ENCODE peak calls at places on chromosomes 3 and 15, in four cellular contexts. J is IMR-90, U is neuronal stem cell, S is mesenchymal stem cell. Q is an unnamed sample.
A peak's percentile ranks its signal among the peaks of the same experiment; 100 is the strongest.

GRCh38 chr3:143974181-143974876 is 2.7 kb downstream of the DIPK2A start:
- DNase-seq in J (no peak), U (no peak), S (peak; percentile 18), Q (no peak)

GRCh38 chr3:120350431-120350941 is 1.3 kb upstream of the LRRC58 start:
- DNase-seq in S (peak; percentile 75), J (peak; percentile 84), U (no peak), Q (peak; percentile 18)

GRCh38 chr3:191139771-191140170 is 59.3 kb upstream of the OSTN start:
- DNase-seq in U (no peak), S (no peak), J (no peak), Q (no peak)

GRCh38 chr15:58462973-58463663 is 31.3 kb downstream of the LIPC start:
- DNase-seq in J (no peak), S (no peak), U (no peak), Q (no peak)

GRCh38 chr15:90878660-90879059 is 5.6 kb upstream of the FES start:
- DNase-seq in U (no peak), S (no peak), J (no peak), Q (no peak)

GRCh38 chr3:8622873-8623725 is 21.5 kb downstream of the SSUH2 start:
- DNase-seq in U (peak; percentile 72), S (peak; percentile 81), J (peak; percentile 70), Q (peak; percentile 83)

GRCh38 chr15:44489464-44489863 is 47.5 kb upstream of the EIF3J start:
- DNase-seq in S (peak; percentile 77), U (no peak), J (peak; percentile 94), Q (no peak)

GRCh38 chr3:141294848-141295247 is 63.2 kb downstream of the PXYLP1 start:
- DNase-seq in J (peak; percentile 88), U (no peak), S (peak; percentile 78), Q (peak; percentile 39)

GRCh38 chr3:23662079-23662617 is 143.6 kb upstream of the UBE2E1 start:
- DNase-seq in S (peak; percentile 93), U (no peak), J (peak; percentile 45), Q (no peak)

GRCh38 chr3:65107174-65107573 is 419.4 kb upstream of the ADAMTS9 start:
- DNase-seq in U (no peak), S (peak; percentile 51), J (no peak), Q (no peak)

GRCh38 chr3:128491071-128491899 is 1.7 kb downstream of the GATA2 start:
- DNase-seq in S (no peak), J (no peak), U (no peak), Q (no peak)

GRCh38 chr3:128854382-128854939 is 25.0 kb upstream of the ACAD9 start:
- DNase-seq in U (no peak), J (no peak), S (no peak), Q (no peak)

GRCh38 chr3:15181511-15181910 is 24.5 kb upstream of the CAPN7 start:
- DNase-seq in U (no peak), J (no peak), S (no peak), Q (no peak)

GRCh38 chr3:53162672-53163458 is 1.9 kb downstream of the PRKCD start:
- DNase-seq in S (peak; percentile 34), J (no peak), U (no peak), Q (no peak)

GRCh38 chr3:133408961-133409360 is 9.1 kb downstream of the BFSP2 start:
- DNase-seq in U (no peak), S (peak; percentile 70), J (peak; percentile 64), Q (no peak)

GRCh38 chr15:73318463-73319351 is 50.1 kb downstream of the HCN4 start:
- DNase-seq in S (no peak), J (no peak), U (peak; percentile 43), Q (no peak)

GRCh38 chr15:57758556-57758955 is 52.0 kb downstream of the POLR2M start:
- DNase-seq in S (no peak), J (no peak), U (no peak), Q (no peak)

DNA sequence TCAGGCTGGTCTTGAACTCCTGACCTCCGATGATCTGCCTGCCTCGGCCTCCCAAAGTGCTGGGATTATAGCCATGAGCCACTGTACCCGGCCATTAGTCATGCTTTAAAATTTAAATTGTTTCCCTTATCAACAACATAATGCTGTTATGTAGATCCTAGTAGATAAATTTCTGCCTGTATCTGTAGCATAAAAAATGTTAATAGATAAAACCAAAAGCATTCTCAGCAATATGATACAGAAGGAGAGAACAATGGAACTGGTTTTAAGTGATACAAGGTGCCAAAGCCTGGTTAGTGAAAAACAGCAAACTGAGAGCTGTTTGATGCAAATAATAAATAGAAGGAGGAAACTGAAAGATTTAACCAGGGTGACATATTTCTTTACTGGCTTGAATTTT is 26.5 kb downstream of the USP8 start:
- DNase-seq in S (no peak), U (no peak), J (no peak), Q (peak; percentile 78)
- H4K91ac ChIP-seq in S (no peak overlapping the region), U (no peak overlapping the region), J (no peak overlapping the region), Q (no peak overlapping the region)

GRCh38 chr15:60346077-60346476 is 51.7 kb downstream of the ANXA2 start:
- DNase-seq in S (no peak), J (no peak), U (no peak), Q (no peak)
- H4K91ac ChIP-seq in S (no peak overlapping the region), J (no peak overlapping the region), U (no peak overlapping the region), Q (no peak overlapping the region)

DNA sequence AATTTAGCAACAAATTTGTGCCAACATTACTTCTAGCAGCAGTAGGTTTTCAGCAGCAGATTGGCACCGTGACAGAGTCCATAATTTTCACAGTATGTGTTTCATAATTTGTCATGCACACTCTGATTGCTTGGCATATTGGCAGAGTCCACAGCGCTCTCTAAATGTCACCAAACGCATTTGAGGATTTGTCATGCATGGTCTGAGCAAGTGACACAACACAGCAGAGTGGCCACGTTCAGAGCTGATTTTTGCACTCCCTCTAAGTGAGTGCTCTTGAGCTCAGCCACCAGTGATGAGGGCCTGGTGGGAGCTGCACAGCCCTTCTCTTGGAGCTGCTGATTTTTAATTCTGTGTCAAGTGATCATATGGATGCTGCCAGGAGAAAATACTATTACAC is 1270.8 kb downstream of the ROBO1 start:
- DNase-seq in S (no peak), U (no peak), J (no peak), Q (no peak)
- H4K91ac ChIP-seq in S (no peak overlapping the region), U (no peak overlapping the region), J (no peak overlapping the region), Q (no peak overlapping the region)

GRCh38 chr3:36991923-36992805 is 767 bp downstream of the EPM2AIP1 start:
- DNase-seq in S (peak; percentile 79), U (no peak), J (peak; percentile 74), Q (no peak)
- H4K91ac ChIP-seq in S (peak overlapping the region; percentile 85), U (no peak overlapping the region), J (peak overlapping the region; percentile 86), Q (peak overlapping the region; percentile 57)

Q was measured in trophoblast cell.